ENCODE peak calls at places on chromosomes 5 and 9, in four cellular contexts. One of them, this sample, is unnamed.

GRCh38 chr9:122562134-122562760 is 9.3 kb downstream of the OR1N2 start:
- DNase-seq in coronary artery: no peak
- DNase-seq in heart left ventricle: no peak
- DNase-seq in psoas muscle: no peak
- DNase-seq in this sample: no peak

GRCh38 chr5:82355921-82356454 is 77.8 kb upstream of the RPS23 start:
- DNase-seq in heart left ventricle: no peak
- DNase-seq in psoas muscle: no peak
- DNase-seq in coronary artery: no peak
- DNase-seq in this sample: no peak

GRCh38 chr5:67234671-67235176 is 38.1 kb upstream of the CD180 start:
- DNase-seq in psoas muscle: peak
- DNase-seq in coronary artery: no peak
- DNase-seq in heart left ventricle: peak
- DNase-seq in this sample: no peak

GRCh38 chr5:36418172-36418979 is 116.7 kb upstream of the RANBP3L start:
- DNase-seq in psoas muscle: no peak
- DNase-seq in coronary artery: no peak
- DNase-seq in heart left ventricle: no peak
- DNase-seq in this sample: peak

GRCh38 chr5:149228610-149229297 is 42.9 kb upstream of the AFAP1L1 start:
- DNase-seq in psoas muscle: no peak
- DNase-seq in heart left ventricle: peak
- DNase-seq in coronary artery: no peak
- DNase-seq in this sample: peak

GRCh38 chr5:33230467-33231078 is 210.2 kb upstream of the TARS1 start:
- DNase-seq in coronary artery: no peak
- DNase-seq in psoas muscle: no peak
- DNase-seq in heart left ventricle: no peak
- DNase-seq in this sample: no peak

GRCh38 chr5:125750538-125751186 is 672.5 kb upstream of the GRAMD2B start:
- DNase-seq in psoas muscle: no peak
- DNase-seq in heart left ventricle: no peak
- DNase-seq in coronary artery: no peak
- DNase-seq in this sample: no peak

GRCh38 chr9:3674561-3674960 is 148.8 kb upstream of the RFX3 start:
- DNase-seq in heart left ventricle: no peak
- DNase-seq in psoas muscle: no peak
- DNase-seq in coronary artery: no peak
- DNase-seq in this sample: no peak

GRCh38 chr5:139243425-139243965 is 45.3 kb upstream of the SIL1 start:
- DNase-seq in coronary artery: no peak
- DNase-seq in psoas muscle: no peak
- DNase-seq in heart left ventricle: no peak
- DNase-seq in this sample: no peak

GRCh38 chr9:130544364-130544763 is 35.0 kb upstream of the FUBP3 start:
- DNase-seq in psoas muscle: no peak
- DNase-seq in coronary artery: no peak
- DNase-seq in heart left ventricle: no peak
- DNase-seq in this sample: no peak

GRCh38 chr9:130229759-130230158 is 35.8 kb upstream of the HMCN2 start:
- DNase-seq in coronary artery: no peak
- DNase-seq in heart left ventricle: no peak
- DNase-seq in psoas muscle: no peak
- DNase-seq in this sample: no peak

GRCh38 chr5:150009671-150010387 is 9.3 kb downstream of the HMGXB3 start:
- DNase-seq in psoas muscle: no peak
- DNase-seq in heart left ventricle: no peak
- DNase-seq in coronary artery: no peak
- DNase-seq in this sample: no peak

GRCh38 chr5:96538831-96539250 is 105.8 kb upstream of the PCSK1 start:
- DNase-seq in psoas muscle: no peak
- DNase-seq in coronary artery: no peak
- DNase-seq in heart left ventricle: no peak
- DNase-seq in this sample: no peak

GRCh38 chr5:176538505-176538806 is 1.3 kb upstream of the RNF44 start:
- DNase-seq in psoas muscle: no peak
- DNase-seq in heart left ventricle: peak
- DNase-seq in coronary artery: no peak
- DNase-seq in this sample: no peak

GRCh38 chr9:113963017-113963620 is 87.0 kb downstream of the ZNF618 start:
- DNase-seq in heart left ventricle: no peak
- DNase-seq in psoas muscle: peak
- DNase-seq in coronary artery: no peak
- DNase-seq in this sample: peak

GRCh38 chr9:4691794-4692193 is 12.4 kb downstream of the CDC37L1 start:
- DNase-seq in coronary artery: no peak
- DNase-seq in psoas muscle: no peak
- DNase-seq in heart left ventricle: no peak
- DNase-seq in this sample: no peak

GRCh38 chr9:19946446-19947109 is 157.7 kb upstream of the SLC24A2 start:
- DNase-seq in heart left ventricle: no peak
- DNase-seq in coronary artery: no peak
- DNase-seq in psoas muscle: no peak
- DNase-seq in this sample: no peak

GRCh38 chr9:97763884-97764283 is 66.7 kb upstream of the XPA start:
- DNase-seq in coronary artery: no peak
- DNase-seq in psoas muscle: no peak
- DNase-seq in heart left ventricle: no peak
- DNase-seq in this sample: no peak

GRCh38 chr5:125058185-125058826 is 311.9 kb upstream of the ZNF608 start:
- DNase-seq in coronary artery: no peak
- DNase-seq in heart left ventricle: no peak
- DNase-seq in psoas muscle: no peak
- DNase-seq in this sample: no peak

GRCh38 chr5:39775458-39776365 is 350.9 kb upstream of the DAB2 start:
- DNase-seq in psoas muscle: no peak
- DNase-seq in coronary artery: no peak
- DNase-seq in heart left ventricle: no peak
- DNase-seq in this sample: no peak

GRCh38 chr9:93100265-93100636 is 4.2 kb downstream of the CARD19 start:
- DNase-seq in coronary artery: peak
- DNase-seq in psoas muscle: no peak
- DNase-seq in heart left ventricle: no peak
- DNase-seq in this sample: no peak

GRCh38 chr5:119360905-119361605 is 5.2 kb downstream of the TNFAIP8 start:
- DNase-seq in coronary artery: no peak
- DNase-seq in heart left ventricle: no peak
- DNase-seq in psoas muscle: no peak
- DNase-seq in this sample: no peak

DNA sequence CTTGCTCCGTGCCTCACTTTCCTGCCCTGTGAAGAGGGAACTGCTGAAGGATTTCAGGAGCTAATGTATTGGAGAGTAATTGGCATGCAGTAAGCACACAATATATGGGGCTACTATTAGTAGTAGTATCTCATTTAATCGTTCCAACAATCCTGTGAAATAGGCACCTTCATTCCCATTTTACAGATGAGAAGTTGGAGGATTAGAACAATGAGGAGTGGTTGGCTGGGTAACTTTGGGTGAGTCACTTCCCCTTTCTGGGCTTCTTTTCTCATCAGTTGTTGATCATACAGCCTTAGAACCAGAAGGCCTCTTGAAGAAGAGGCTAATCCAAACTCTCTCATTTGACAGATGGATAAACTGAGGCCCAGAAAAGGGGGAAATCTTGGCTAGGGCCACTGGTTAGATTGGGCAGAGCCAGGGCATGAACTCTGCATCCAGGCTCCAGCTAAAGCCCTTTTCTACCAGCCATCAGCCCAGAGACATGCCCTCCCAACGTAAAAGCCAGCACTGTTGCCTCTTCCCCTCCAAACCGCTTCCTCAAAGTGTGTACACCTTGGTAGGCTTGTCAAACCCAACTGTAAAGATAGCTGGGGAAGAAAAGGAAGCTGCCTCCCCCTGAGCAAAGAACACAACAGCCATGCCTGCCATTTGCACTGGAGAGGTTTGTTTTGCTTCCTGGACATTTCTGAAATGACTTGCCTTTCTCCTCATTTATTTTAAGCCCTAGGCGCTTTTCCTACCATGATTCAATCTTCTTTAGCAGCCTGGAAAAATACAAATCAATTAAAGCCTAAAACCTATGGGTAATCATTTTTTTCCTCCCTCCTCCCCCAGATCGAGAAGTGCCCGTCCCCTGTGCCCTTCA is 979 bp downstream of the SPACA9 start:
- DNase-seq in coronary artery: no peak
- DNase-seq in psoas muscle: no peak
- DNase-seq in heart left ventricle: no peak
- DNase-seq in this sample: no peak
- H3K4me3 ChIP-seq in coronary artery: peak
- H3K4me3 ChIP-seq in psoas muscle: no peak
- H3K4me3 ChIP-seq in heart left ventricle: no peak
- H3K4me3 ChIP-seq in this sample: no peak

GRCh38 chr5:55218966-55219365 is 8.1 kb downstream of the MCIDAS start:
- DNase-seq in coronary artery: no peak
- DNase-seq in heart left ventricle: no peak
- DNase-seq in psoas muscle: no peak
- DNase-seq in this sample: peak
- H3K4me3 ChIP-seq in coronary artery: no peak
- H3K4me3 ChIP-seq in heart left ventricle: no peak
- H3K4me3 ChIP-seq in psoas muscle: no peak
- H3K4me3 ChIP-seq in this sample: no peak

DNA sequence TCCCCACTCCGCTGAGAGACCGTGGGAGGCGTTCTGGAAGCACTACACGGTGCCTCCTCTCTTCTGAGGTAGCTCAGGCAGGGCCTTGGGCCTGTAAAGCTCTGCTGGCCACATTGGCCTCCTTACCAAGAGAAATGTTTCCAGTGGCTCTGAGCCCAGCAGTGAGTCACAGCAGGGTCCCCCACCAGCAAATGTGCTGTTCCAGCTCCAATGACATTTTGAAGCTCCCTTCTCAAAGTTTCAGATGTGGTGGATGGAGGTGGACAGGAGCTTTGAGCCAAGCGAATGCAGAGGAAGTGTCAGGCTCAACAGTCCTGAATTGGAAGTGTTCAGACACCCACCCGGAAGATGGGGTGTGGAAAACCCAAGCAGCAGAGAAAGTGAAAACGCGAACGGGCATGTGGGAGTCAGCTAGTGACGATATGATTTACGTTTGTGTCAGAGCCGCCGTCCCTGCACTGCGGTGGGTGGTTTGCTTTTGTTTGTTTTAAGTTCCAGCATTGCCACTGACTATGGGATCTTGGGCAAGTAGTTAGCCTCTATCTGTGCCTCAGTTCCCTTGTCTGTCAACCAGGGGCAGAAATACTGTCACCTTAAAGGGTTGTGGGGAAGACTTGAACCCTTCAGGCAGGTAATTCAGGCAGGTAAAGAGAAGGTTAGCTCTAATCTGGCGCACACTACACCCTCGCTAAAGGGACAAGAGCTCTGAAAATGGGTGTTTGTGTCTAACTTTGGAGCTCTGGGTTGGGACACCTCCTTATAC is 38.2 kb downstream of the C5orf15 start:
- DNase-seq in psoas muscle: no peak
- DNase-seq in heart left ventricle: no peak
- DNase-seq in coronary artery: no peak
- DNase-seq in this sample: no peak
- H3K4me3 ChIP-seq in psoas muscle: no peak
- H3K4me3 ChIP-seq in heart left ventricle: no peak
- H3K4me3 ChIP-seq in coronary artery: peak
- H3K4me3 ChIP-seq in this sample: no peak

GRCh38 chr5:173412566-173412965 is 84.4 kb upstream of the STC2 start:
- DNase-seq in heart left ventricle: no peak
- DNase-seq in coronary artery: no peak
- DNase-seq in psoas muscle: no peak
- DNase-seq in this sample: no peak
- H3K4me3 ChIP-seq in heart left ventricle: no peak
- H3K4me3 ChIP-seq in coronary artery: no peak
- H3K4me3 ChIP-seq in psoas muscle: no peak
- H3K4me3 ChIP-seq in this sample: no peak

GRCh38 chr5:111747336-111747735 is 9.7 kb downstream of the NREP start:
- DNase-seq in coronary artery: no peak
- DNase-seq in heart left ventricle: no peak
- DNase-seq in psoas muscle: no peak
- DNase-seq in this sample: no peak

GRCh38 chr5:111744455-111744854 is 12.5 kb downstream of the NREP start:
- DNase-seq in heart left ventricle: no peak
- DNase-seq in coronary artery: no peak
- DNase-seq in psoas muscle: no peak
- DNase-seq in this sample: no peak

GRCh38 chr5:111745075-111745474 is 11.9 kb downstream of the NREP start:
- DNase-seq in psoas muscle: no peak
- DNase-seq in coronary artery: no peak
- DNase-seq in heart left ventricle: no peak
- DNase-seq in this sample: no peak

GRCh38 chr5:111748304-111748763 is 8.7 kb downstream of the NREP start:
- DNase-seq in heart left ventricle: no peak
- DNase-seq in coronary artery: no peak
- DNase-seq in psoas muscle: no peak
- DNase-seq in this sample: no peak

GRCh38 chr5:111746791-111747190 is 10.2 kb downstream of the NREP start:
- DNase-seq in psoas muscle: no peak
- DNase-seq in heart left ventricle: no peak
- DNase-seq in coronary artery: no peak
- DNase-seq in this sample: no peak
- H3K4me3 ChIP-seq in psoas muscle: no peak
- H3K4me3 ChIP-seq in heart left ventricle: no peak
- H3K4me3 ChIP-seq in coronary artery: no peak
- H3K4me3 ChIP-seq in this sample: no peak

DNA sequence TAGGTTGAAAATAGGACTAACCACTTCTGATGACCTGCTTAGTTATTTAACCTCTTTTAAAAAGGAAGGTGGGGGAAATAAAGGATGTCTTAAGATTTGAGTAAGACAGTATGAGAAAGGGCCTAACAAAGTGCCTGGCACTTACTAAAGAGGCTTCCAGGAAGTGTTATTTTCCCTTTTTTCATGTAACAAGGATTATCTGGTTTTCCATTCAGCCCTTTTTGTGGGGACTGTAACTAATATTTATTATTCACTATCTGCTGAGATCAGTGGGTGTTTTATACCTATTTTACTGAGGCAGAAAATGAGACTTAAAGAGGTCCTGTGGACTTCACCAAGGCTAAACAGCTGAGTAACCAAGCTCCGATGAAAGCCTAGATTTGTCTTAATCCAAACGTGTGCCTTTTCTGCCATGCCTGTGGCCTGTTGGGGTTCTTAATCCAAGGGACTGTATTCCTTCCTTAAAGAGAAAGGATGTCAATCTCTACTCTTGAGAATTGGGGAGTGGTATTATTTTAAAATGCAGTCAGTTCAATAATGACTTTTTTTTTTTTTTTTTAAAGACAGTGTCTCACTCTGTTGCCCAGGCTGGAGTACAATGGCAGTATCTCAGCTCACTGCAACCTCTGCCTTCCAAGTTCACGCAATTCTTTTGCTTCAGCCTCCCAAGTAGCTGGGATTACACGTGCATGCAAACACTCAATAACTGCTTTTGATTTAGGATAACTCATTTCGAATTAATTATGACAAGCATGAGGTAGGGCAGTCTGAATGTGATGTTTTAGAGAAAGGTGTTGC is 6.5 kb downstream of the JMY start:
- DNase-seq in heart left ventricle: no peak
- DNase-seq in psoas muscle: no peak
- DNase-seq in coronary artery: no peak
- DNase-seq in this sample: no peak
- H3K4me3 ChIP-seq in heart left ventricle: no peak
- H3K4me3 ChIP-seq in psoas muscle: no peak
- H3K4me3 ChIP-seq in coronary artery: no peak
- H3K4me3 ChIP-seq in this sample: no peak

GRCh38 chr9:77647267-77647658 is 859 bp downstream of the GNA14 start:
- DNase-seq in coronary artery: no peak
- DNase-seq in psoas muscle: no peak
- DNase-seq in heart left ventricle: no peak
- DNase-seq in this sample: no peak
- H3K4me3 ChIP-seq in coronary artery: peak
- H3K4me3 ChIP-seq in psoas muscle: peak
- H3K4me3 ChIP-seq in heart left ventricle: peak
- H3K4me3 ChIP-seq in this sample: peak

This sample was measured in small intestine.